ENCODE peak calls at places on chromosomes 7 and 10, in four cellular contexts. D, X, Q and J are unnamed samples.

GRCh38 chr7:130884437-130885417 is 150.7 kb upstream of the KLF14 start:
- DNase-seq in D (no peak), X (peak), Q (no peak), J (no peak)

GRCh38 chr7:22851140-22851539 is 28.5 kb upstream of the TOMM7 start:
- DNase-seq in D (no peak), X (no peak), Q (no peak), J (no peak)

GRCh38 chr10:9823268-9823930 is 1194.3 kb upstream of the CELF2 start:
- DNase-seq in D (no peak), X (no peak), Q (no peak), J (no peak)

GRCh38 chr10:88108115-88108610 is 244.7 kb downstream of the PTEN start:
- DNase-seq in D (no peak), X (no peak), Q (no peak), J (no peak)

GRCh38 chr7:102966450-102966849 is 53.6 kb downstream of the LRRC17 start:
- DNase-seq in D (no peak), X (no peak), Q (no peak), J (no peak)

GRCh38 chr7:110774066-110774465 is 316.9 kb upstream of the LRRN3 start:
- DNase-seq in D (no peak), X (peak), Q (no peak), J (no peak)

GRCh38 chr7:102456327-102456726 is 8.3 kb downstream of the ALKBH4 start:
- DNase-seq in D (no peak), X (no peak), Q (no peak), J (no peak)

GRCh38 chr7:111159426-111159825 is 68.5 kb downstream of the LRRN3 start:
- DNase-seq in D (no peak), X (no peak), Q (no peak), J (no peak)

GRCh38 chr7:31776616-31777015 is 89.6 kb downstream of the PPP1R17 start:
- DNase-seq in D (no peak), X (no peak), Q (no peak), J (no peak)